ENCODE peak calls at places on chromosomes 3 and 15, in four cellular contexts. One of them, this sample, is unnamed.
A peak's percentile ranks its signal among the peaks of the same experiment; 100 is the strongest.

GRCh38 chr15:65851981-65852380 is 17.3 kb upstream of the RAB11A start:
- DNase-seq in right cardiac atrium: no peak
- DNase-seq in psoas muscle: no peak
- DNase-seq in DND-41: no peak
- DNase-seq in this sample: no peak

GRCh38 chr3:12679468-12679867 is 15.6 kb upstream of the RAF1 start:
- DNase-seq in right cardiac atrium: no peak
- DNase-seq in psoas muscle: peak; percentile 81
- DNase-seq in DND-41: no peak
- DNase-seq in this sample: no peak

GRCh38 chr3:14494279-14494972 is 45.7 kb downstream of the GRIP2 start:
- DNase-seq in right cardiac atrium: no peak
- DNase-seq in psoas muscle: peak; percentile 21
- DNase-seq in DND-41: no peak
- DNase-seq in this sample: no peak

GRCh38 chr15:71997691-71998090 is 120.3 kb downstream of the MYO9A start:
- DNase-seq in right cardiac atrium: no peak
- DNase-seq in DND-41: no peak
- DNase-seq in psoas muscle: no peak
- DNase-seq in this sample: no peak

GRCh38 chr15:70127288-70127746 is 29.6 kb upstream of the TLE3 start:
- DNase-seq in psoas muscle: no peak
- DNase-seq in DND-41: no peak
- DNase-seq in right cardiac atrium: peak; percentile 70
- DNase-seq in this sample: no peak

GRCh38 chr3:46280105-46280797 is 38.0 kb downstream of the CCR3 start:
- DNase-seq in DND-41: no peak
- DNase-seq in right cardiac atrium: no peak
- DNase-seq in psoas muscle: no peak
- DNase-seq in this sample: no peak

GRCh38 chr3:87468938-87469337 is 192.6 kb upstream of the POU1F1 start:
- DNase-seq in psoas muscle: no peak
- DNase-seq in DND-41: no peak
- DNase-seq in right cardiac atrium: no peak
- DNase-seq in this sample: no peak

GRCh38 chr15:40049076-40049475 is 10.1 kb upstream of the SRP14 start:
- DNase-seq in psoas muscle: no peak
- DNase-seq in right cardiac atrium: no peak
- DNase-seq in DND-41: no peak
- DNase-seq in this sample: no peak

GRCh38 chr3:143600762-143601161 is 247.5 kb downstream of the SLC9A9 start:
- DNase-seq in psoas muscle: no peak
- DNase-seq in right cardiac atrium: no peak
- DNase-seq in DND-41: no peak
- DNase-seq in this sample: no peak

DNA sequence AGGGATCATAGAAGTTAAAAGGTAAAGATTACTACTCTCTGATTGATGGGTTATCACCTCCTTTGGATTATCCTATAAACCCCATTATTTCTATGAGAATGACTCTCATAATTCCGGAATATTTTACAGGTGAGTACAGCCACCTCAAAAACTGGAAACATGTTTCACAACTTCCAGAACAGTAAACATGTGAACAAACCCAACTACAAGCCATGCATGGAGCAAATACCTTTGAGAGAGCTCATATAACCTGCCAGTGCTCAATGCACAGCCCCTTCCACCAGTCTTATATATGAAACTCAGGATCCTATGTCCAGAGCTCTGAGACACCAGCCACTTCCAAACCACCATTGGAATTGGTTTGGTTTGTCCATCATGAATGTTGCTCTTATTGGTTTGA is 208.0 kb downstream of the MECOM start:
- DNase-seq in DND-41: no peak
- DNase-seq in psoas muscle: no peak
- DNase-seq in right cardiac atrium: no peak
- DNase-seq in this sample: no peak
- H3K27ac ChIP-seq in DND-41: no peak overlapping the region
- H3K27ac ChIP-seq in psoas muscle: no peak overlapping the region
- H3K27ac ChIP-seq in right cardiac atrium: peak overlapping the region; percentile 72
- H3K27ac ChIP-seq in this sample: no peak overlapping the region

GRCh38 chr3:37859908-37860199 is 1.8 kb upstream of the CTDSPL start:
- DNase-seq in psoas muscle: no peak
- DNase-seq in DND-41: no peak
- DNase-seq in right cardiac atrium: peak; percentile 68
- DNase-seq in this sample: no peak

GRCh38 chr3:37863552-37863865 is 1.8 kb downstream of the CTDSPL start:
- DNase-seq in DND-41: no peak
- DNase-seq in psoas muscle: peak; percentile 52
- DNase-seq in right cardiac atrium: no peak
- DNase-seq in this sample: no peak

GRCh38 chr3:37862219-37862711 is 585 bp downstream of the CTDSPL start:
- DNase-seq in psoas muscle: peak; percentile 62
- DNase-seq in DND-41: peak; percentile 54
- DNase-seq in right cardiac atrium: peak; percentile 83
- DNase-seq in this sample: peak; percentile 56

GRCh38 chr3:37862712-37863551 is 1.3 kb downstream of the CTDSPL start:
- DNase-seq in psoas muscle: peak; percentile 69
- DNase-seq in right cardiac atrium: peak; percentile 67
- DNase-seq in DND-41: no peak
- DNase-seq in this sample: peak; percentile 65

DNA sequence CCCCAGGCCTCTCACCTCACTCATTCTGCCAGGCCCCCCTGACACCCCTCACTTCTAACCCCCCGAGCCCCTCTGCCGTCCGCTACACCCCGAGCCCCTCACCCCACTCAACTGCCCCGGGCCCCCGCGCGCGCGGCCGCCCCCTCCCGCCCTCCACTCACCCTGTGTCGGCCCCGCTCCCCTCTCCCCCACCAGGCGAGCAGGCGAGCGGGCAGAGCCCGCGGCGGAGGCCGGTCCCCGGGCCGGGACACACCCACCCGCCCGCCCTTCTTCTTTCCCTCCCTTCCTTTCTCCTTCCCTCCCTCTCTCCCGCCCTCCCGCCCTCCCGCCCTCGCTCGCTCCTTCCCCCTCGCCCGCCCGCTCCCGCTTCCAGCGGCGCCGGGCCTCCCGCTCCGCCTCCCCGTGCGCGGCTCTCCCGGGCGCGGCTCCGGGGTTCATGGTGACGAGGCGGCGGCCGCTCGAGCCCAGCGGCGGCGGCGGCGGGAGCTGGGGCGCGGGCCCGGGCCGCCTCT is at the start of gene CTDSPL:
- DNase-seq in psoas muscle: peak; percentile 67
- DNase-seq in right cardiac atrium: peak; percentile 84
- DNase-seq in DND-41: peak; percentile 59
- DNase-seq in this sample: peak; percentile 30
- H3K27ac ChIP-seq in psoas muscle: peak within 1 kb of the TSS; percentile 57
- H3K27ac ChIP-seq in right cardiac atrium: peak within 1 kb of the TSS; percentile 73
- H3K27ac ChIP-seq in DND-41: peak within 1 kb of the TSS; percentile 90
- H3K27ac ChIP-seq in this sample: peak within 1 kb of the TSS; percentile 93

DNA sequence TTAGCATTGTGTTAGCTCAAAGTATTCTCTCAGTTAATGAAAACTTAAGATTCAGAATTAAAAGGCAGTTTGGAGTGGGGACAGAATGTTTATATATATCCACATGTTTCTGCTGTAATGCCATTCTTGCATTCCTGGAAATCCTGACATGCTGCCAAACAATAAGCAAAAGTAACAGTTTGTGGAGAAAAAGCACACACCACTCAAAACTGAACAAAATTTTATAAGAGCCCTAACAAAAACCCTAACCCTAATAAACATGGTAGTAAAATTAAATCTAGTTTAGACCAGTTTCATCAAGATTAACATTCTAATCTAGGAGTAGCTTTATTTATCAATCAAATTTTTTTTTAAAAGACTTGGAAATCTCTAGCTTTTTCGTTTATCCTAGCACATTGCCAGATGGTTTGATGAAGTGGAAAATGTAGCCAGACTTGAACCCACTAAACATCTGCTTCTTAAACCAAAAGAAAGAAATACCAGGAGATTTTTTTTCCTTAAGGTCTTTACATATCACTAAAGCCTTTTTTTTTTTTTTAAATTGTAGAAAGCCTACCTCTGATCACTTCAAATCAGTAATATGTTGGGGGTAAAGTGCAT is 3.7 kb downstream of the TCAIM start:
- DNase-seq in DND-41: no peak
- DNase-seq in right cardiac atrium: no peak
- DNase-seq in psoas muscle: no peak
- DNase-seq in this sample: no peak
- H3K27ac ChIP-seq in DND-41: no peak overlapping the region
- H3K27ac ChIP-seq in right cardiac atrium: no peak overlapping the region
- H3K27ac ChIP-seq in psoas muscle: no peak overlapping the region
- H3K27ac ChIP-seq in this sample: no peak overlapping the region

GRCh38 chr3:188212308-188212969 is 58.5 kb downstream of the LPP start:
- DNase-seq in right cardiac atrium: no peak
- DNase-seq in psoas muscle: no peak
- DNase-seq in DND-41: no peak
- DNase-seq in this sample: no peak
- H3K27ac ChIP-seq in right cardiac atrium: peak overlapping the region; percentile 55
- H3K27ac ChIP-seq in psoas muscle: peak overlapping the region; percentile 47
- H3K27ac ChIP-seq in DND-41: no peak overlapping the region
- H3K27ac ChIP-seq in this sample: no peak overlapping the region

GRCh38 chr3:11508346-11509174 is 135.2 kb downstream of the VGLL4 start:
- DNase-seq in DND-41: no peak
- DNase-seq in psoas muscle: no peak
- DNase-seq in right cardiac atrium: no peak
- DNase-seq in this sample: no peak
- H3K27ac ChIP-seq in DND-41: no peak overlapping the region
- H3K27ac ChIP-seq in psoas muscle: peak overlapping the region; percentile 85
- H3K27ac ChIP-seq in right cardiac atrium: peak overlapping the region; percentile 93
- H3K27ac ChIP-seq in this sample: peak overlapping the region; percentile 90

DNA sequence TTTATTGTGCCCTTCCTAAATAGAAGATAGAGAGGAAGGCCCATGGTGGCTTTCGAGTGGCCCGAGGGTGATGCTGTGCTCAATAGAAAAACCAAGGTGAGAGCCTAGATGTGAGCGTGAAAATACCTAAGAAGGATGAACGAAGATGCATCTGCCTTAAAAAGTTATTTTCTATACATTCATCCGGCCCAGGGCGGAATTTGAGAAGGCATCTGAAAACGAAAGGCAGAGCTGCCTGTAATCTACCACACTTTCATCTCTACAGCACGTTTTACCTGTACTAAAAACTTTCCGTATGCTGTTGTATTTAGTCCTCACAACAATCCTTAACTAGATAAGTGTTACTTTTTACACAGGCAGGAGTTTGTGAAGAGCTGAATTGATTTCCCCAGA is 1.4 kb downstream of the DUT start:
- DNase-seq in psoas muscle: no peak
- DNase-seq in right cardiac atrium: no peak
- DNase-seq in DND-41: peak; percentile 23
- DNase-seq in this sample: no peak
- H3K27ac ChIP-seq in psoas muscle: no peak overlapping the region
- H3K27ac ChIP-seq in right cardiac atrium: no peak overlapping the region
- H3K27ac ChIP-seq in DND-41: peak overlapping the region; percentile 98
- H3K27ac ChIP-seq in this sample: no peak overlapping the region

GRCh38 chr3:126082334-126083137 is 1.4 kb downstream of the SLC41A3 start:
- DNase-seq in psoas muscle: no peak
- DNase-seq in DND-41: no peak
- DNase-seq in right cardiac atrium: no peak
- DNase-seq in this sample: no peak

GRCh38 chr3:126083138-126083445 is 832 bp downstream of the SLC41A3 start:
- DNase-seq in psoas muscle: no peak
- DNase-seq in right cardiac atrium: no peak
- DNase-seq in DND-41: no peak
- DNase-seq in this sample: no peak

GRCh38 chr3:126084667-126085180 is 800 bp upstream of the SLC41A3 start:
- DNase-seq in right cardiac atrium: no peak
- DNase-seq in DND-41: no peak
- DNase-seq in psoas muscle: no peak
- DNase-seq in this sample: no peak

GRCh38 chr3:126083913-126084514 is at the start of gene SLC41A3:
- DNase-seq in psoas muscle: peak; percentile 93
- DNase-seq in right cardiac atrium: peak; percentile 97
- DNase-seq in DND-41: peak; percentile 91
- DNase-seq in this sample: peak; percentile 90

GRCh38 chr3:126083511-126083912 is 412 bp downstream of the SLC41A3 start:
- DNase-seq in psoas muscle: no peak
- DNase-seq in DND-41: peak; percentile 69
- DNase-seq in right cardiac atrium: peak; percentile 83
- DNase-seq in this sample: peak; percentile 58
- H3K27ac ChIP-seq in psoas muscle: peak overlapping the region; percentile 97
- H3K27ac ChIP-seq in DND-41: peak overlapping the region; percentile 71
- H3K27ac ChIP-seq in right cardiac atrium: peak overlapping the region; percentile 4
- H3K27ac ChIP-seq in this sample: peak overlapping the region; percentile 92

DNA sequence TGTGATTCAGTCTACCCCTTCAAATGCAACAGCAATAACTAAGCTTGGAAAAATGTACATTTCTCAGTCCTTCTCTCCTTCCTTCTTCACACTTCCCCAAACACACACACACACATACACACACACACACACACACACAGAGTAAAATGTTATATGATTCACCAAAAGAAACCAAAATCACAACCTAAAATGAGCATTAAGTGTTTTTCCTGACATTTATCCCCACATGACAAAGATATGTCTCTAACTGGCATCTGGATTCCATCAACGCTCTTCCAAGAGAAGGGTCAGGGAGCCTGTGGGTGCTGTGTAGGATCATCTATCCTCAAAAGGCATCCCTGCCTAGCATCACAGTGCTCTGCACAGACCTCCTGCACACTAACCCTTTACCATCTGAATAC is 21.0 kb downstream of the PDZRN3 start:
- DNase-seq in right cardiac atrium: no peak
- DNase-seq in psoas muscle: no peak
- DNase-seq in DND-41: no peak
- DNase-seq in this sample: no peak
- H3K27ac ChIP-seq in right cardiac atrium: peak overlapping the region; percentile 38
- H3K27ac ChIP-seq in psoas muscle: peak overlapping the region; percentile 5
- H3K27ac ChIP-seq in DND-41: no peak overlapping the region
- H3K27ac ChIP-seq in this sample: no peak overlapping the region

DNA sequence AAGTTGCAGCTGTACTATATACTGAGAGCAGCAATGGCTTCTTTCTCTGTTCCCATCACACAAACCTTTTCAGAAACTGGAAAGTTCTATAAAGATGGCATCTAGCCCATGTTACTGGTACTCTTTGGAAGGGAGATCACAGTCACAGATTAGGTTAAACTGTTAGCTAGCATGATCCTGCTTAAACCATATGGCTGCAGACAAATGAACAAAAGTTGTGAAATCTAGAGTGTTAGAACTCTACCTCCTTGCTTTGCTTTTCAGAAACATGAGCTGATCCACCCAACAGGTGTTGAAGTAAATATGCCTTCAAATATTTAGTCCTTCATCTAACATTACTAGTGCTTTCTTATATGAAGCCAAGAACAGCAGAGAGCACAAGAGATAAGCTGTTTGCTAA is 102.6 kb downstream of the SNRK start:
- DNase-seq in right cardiac atrium: no peak
- DNase-seq in psoas muscle: no peak
- DNase-seq in DND-41: no peak
- DNase-seq in this sample: no peak
- H3K27ac ChIP-seq in right cardiac atrium: no peak overlapping the region
- H3K27ac ChIP-seq in psoas muscle: peak overlapping the region; percentile 64
- H3K27ac ChIP-seq in DND-41: no peak overlapping the region
- H3K27ac ChIP-seq in this sample: no peak overlapping the region

DNA sequence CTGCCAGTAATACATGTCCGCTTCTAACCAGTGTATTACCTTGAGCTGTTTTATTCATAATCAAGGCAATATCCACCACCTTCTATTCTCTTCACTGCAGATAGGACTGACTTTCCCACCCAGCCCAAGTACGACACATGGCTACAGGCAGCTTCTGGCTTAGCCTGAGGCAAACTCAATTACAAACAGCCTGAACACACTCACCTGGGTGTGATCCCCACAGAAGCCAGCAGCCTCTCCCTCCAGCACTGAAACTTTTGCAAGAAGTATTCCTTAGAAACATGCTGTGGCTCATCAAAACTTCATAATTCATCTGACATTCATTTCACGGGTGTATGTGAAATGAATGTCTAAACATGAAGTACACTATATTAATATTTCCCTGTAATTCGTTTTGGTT is 13.5 kb upstream of the KCNMB3 start:
- DNase-seq in psoas muscle: no peak
- DNase-seq in right cardiac atrium: no peak
- DNase-seq in DND-41: no peak
- DNase-seq in this sample: no peak
- H3K27ac ChIP-seq in psoas muscle: no peak overlapping the region
- H3K27ac ChIP-seq in right cardiac atrium: no peak overlapping the region
- H3K27ac ChIP-seq in DND-41: no peak overlapping the region
- H3K27ac ChIP-seq in this sample: no peak overlapping the region

This sample was measured in testis.